ENCODE peak calls at places on chromosomes 7 and 10, in six cellular contexts. J is breast epithelium, W is K562, S is GM12892, Z is esophagus muscularis mucosa, R is Peyer's patch. F is an unnamed sample.
A peak's percentile ranks its signal among the peaks of the same experiment; 100 is the strongest.

GRCh38 chr7:103560136-103560535 is 114.1 kb upstream of the SLC26A5 start:
- DNase-seq in J (no peak), W (no peak), S (no peak), Z (no peak), R (no peak), F (no peak)

GRCh38 chr10:58237014-58237830 is 30.5 kb downstream of the IPMK start:
- DNase-seq in J (no peak), W (no peak), S (no peak), Z (no peak), R (no peak), F (peak; percentile 55)

GRCh38 chr10:13990392-13990805 is 340.3 kb downstream of the FRMD4A start:
- DNase-seq in J (no peak), W (no peak), S (no peak), Z (no peak), R (no peak), F (no peak)

GRCh38 chr7:11294965-11295364 is 321.3 kb downstream of the PHF14 start:
- DNase-seq in J (no peak), W (no peak), S (no peak), Z (no peak), R (no peak), F (no peak)

GRCh38 chr7:83562960-83563359 is 86.0 kb downstream of the SEMA3E start:
- DNase-seq in J (no peak), W (no peak), S (no peak), Z (no peak), R (no peak), F (no peak)

GRCh38 chr7:38883706-38884105 is 25.3 kb downstream of the VPS41 start:
- DNase-seq in J (no peak), W (no peak), S (no peak), Z (no peak), R (no peak), F (no peak)

GRCh38 chr7:24834150-24834798 is 77.0 kb upstream of the GSDME start:
- DNase-seq in J (no peak), W (no peak), S (no peak), Z (no peak), R (peak; percentile 67), F (no peak)

GRCh38 chr10:35445150-35445884 is 109.0 kb downstream of the CCNY start:
- DNase-seq in J (no peak), W (no peak), S (no peak), Z (no peak), R (no peak), F (no peak)

GRCh38 chr7:115340828-115341227 is 418.9 kb downstream of the MDFIC start:
- DNase-seq in J (no peak), W (no peak), S (no peak), Z (no peak), R (no peak), F (no peak)

GRCh38 chr10:128103229-128103714 is 23.0 kb downstream of the MKI67 start:
- DNase-seq in J (no peak), W (no peak), S (no peak), Z (no peak), R (no peak), F (no peak)

GRCh38 chr7:87784424-87784823 is 91.7 kb downstream of the SLC25A40 start:
- DNase-seq in J (no peak), W (no peak), S (no peak), Z (no peak), R (no peak), F (no peak)

GRCh38 chr10:128314691-128315090 is 188.5 kb upstream of the MKI67 start:
- DNase-seq in J (no peak), W (no peak), S (no peak), Z (no peak), R (no peak), F (no peak)

GRCh38 chr7:30201161-30201666 is 66.4 kb downstream of the MTURN start:
- DNase-seq in J (no peak), W (no peak), S (no peak), Z (peak; percentile 88), R (no peak), F (no peak)

GRCh38 chr7:92179393-92179924 is 517 bp upstream of the LRRD1 start:
- DNase-seq in J (no peak), W (no peak), S (no peak), Z (peak; percentile 92), R (no peak), F (no peak)

GRCh38 chr7:124031919-124032318 is 948 bp downstream of the TMEM229A start:
- DNase-seq in J (no peak), W (no peak), S (no peak), Z (no peak), R (no peak), F (no peak)

GRCh38 chr10:13049774-13050420 is 48.4 kb upstream of the CCDC3 start:
- DNase-seq in J (no peak), W (no peak), S (no peak), Z (no peak), R (no peak), F (no peak)

GRCh38 chr7:136998495-136998894 is 130.0 kb downstream of the CHRM2 start:
- DNase-seq in J (no peak), W (no peak), S (no peak), Z (no peak), R (no peak), F (no peak)

GRCh38 chr10:73908853-73909611 is 1.9 kb upstream of the PLAU start:
- DNase-seq in J (no peak), W (peak; percentile 91), S (no peak), Z (no peak), R (peak; percentile 25), F (peak; percentile 95)

GRCh38 chr10:95209509-95210127 is 15.6 kb downstream of the ACSM6 start:
- DNase-seq in J (no peak), W (no peak), S (no peak), Z (no peak), R (no peak), F (no peak)

GRCh38 chr10:109912335-109913282 is 10.7 kb downstream of the XPNPEP1 start:
- DNase-seq in J (no peak), W (no peak), S (no peak), Z (no peak), R (peak; percentile 52), F (no peak)

DNA sequence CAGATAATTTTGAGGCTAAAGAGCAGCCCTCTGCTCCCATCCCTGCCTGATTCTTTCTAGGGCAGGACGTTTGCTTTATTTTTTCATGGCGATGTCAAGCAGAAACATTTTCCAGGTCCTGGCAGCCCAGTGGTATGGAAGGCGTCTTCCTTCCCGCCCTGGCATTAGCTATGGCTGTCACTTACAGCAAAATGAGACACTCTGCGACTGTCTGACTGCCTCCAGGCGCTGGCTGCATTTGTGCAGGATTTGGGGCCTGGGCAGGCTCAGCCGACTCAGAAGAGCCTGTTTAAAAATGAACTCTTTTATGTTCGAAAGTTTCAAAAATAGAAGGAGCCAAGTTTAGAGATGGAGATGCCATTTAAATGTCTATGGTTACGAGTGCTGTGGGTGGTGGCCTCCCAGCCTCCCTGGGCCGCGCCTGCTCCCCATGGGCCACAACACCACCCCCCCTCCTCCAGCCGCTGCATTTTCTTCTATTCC is 54.8 kb upstream of the TNS3 start:
- DNase-seq in J (no peak), W (no peak), S (no peak), Z (no peak), R (no peak), F (no peak)
- TF ChIP-seq POLR2A in J (no peak), W (no peak), S (no peak), Z (no peak), R (no peak), F (no peak)

DNA sequence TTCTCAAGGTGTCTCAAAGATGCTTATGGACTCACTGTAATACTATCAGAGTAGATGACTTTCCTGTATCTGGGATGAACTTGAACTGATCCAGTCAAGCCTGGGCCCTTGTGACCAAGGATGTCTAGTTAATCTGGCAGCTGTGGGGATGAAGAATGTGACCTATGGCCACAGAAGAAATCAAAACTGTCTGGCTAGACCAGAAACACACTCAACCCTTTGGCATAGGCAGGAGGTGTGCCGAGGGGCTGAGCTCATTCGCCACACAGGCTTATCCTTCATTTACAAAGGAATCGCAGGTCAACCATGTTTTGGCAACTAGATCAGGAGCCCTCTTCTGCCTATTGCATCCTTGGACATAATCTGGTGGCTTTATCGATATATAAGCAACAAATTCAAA is 110.6 kb downstream of the ATXN7L1 start:
- DNase-seq in J (no peak), W (no peak), S (no peak), Z (no peak), R (no peak), F (no peak)
- TF ChIP-seq POLR2A in J (no peak), W (no peak), S (no peak), Z (no peak), R (no peak), F (no peak)

GRCh38 chr10:100009283-100009792 is 409 bp downstream of the DNMBP start:
- DNase-seq in J (no peak), W (peak; percentile 15), S (no peak), Z (no peak), R (peak; percentile 69), F (no peak)
- TF ChIP-seq POLR2A in J (no peak), W (no peak), S (no peak), Z (no peak), R (no peak), F (no peak)

GRCh38 chr10:125340871-125341270 is 180.5 kb upstream of the CTBP2 start:
- DNase-seq in J (no peak), W (no peak), S (no peak), Z (no peak), R (no peak), F (no peak)

GRCh38 chr10:125344573-125345121 is 184.3 kb upstream of the CTBP2 start:
- DNase-seq in J (no peak), W (no peak), S (no peak), Z (no peak), R (no peak), F (no peak)

GRCh38 chr10:125337510-125337909 is 177.1 kb upstream of the CTBP2 start:
- DNase-seq in J (no peak), W (no peak), S (no peak), Z (no peak), R (no peak), F (no peak)

GRCh38 chr10:125343118-125343752 is 182.9 kb upstream of the CTBP2 start:
- DNase-seq in J (no peak), W (peak; percentile 18), S (no peak), Z (no peak), R (no peak), F (no peak)

DNA sequence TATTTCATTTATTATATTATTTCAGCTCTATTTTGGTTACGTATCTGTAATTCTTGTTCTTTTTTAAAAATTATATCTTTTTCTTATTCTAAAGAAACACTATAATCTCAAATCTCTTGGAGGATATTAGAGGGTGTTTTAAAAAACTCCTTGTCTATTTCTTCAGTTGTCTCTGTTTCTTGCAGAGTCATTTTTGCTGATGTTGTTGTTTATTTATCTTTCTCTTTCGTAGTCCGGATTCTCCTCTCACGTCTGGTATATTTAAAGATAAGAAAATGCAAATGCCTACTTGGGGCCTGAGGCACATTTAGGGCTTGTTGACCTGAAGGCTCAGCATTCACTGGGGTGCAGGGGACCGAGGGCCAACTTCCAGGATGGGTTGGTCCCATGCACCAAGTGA is 181.2 kb upstream of the CTBP2 start:
- DNase-seq in J (no peak), W (no peak), S (no peak), Z (no peak), R (no peak), F (no peak)
- TF ChIP-seq POLR2A in J (no peak), W (no peak), S (no peak), Z (no peak), R (no peak), F (no peak)

F was measured in H54.